ENCODE peak calls at places on chromosomes 7 and 10, in six cellular contexts. One of them, this sample, is unnamed.

GRCh38 chr7:138440460-138440859 is 19.6 kb upstream of the TRIM24 start:
- DNase-seq in K562: no peak
- DNase-seq in GM23338: no peak
- DNase-seq in spleen: no peak
- DNase-seq in stomach: no peak
- DNase-seq in sigmoid colon: no peak
- DNase-seq in this sample: no peak

GRCh38 chr7:927031-927671 is 27.3 kb downstream of the ADAP1 start:
- DNase-seq in K562: no peak
- DNase-seq in spleen: peak; percentile 70
- DNase-seq in stomach: peak; percentile 16
- DNase-seq in GM23338: no peak
- DNase-seq in sigmoid colon: peak; percentile 54
- DNase-seq in this sample: no peak

GRCh38 chr7:142606081-142606480 is 143.2 kb upstream of the PRSS1 start:
- DNase-seq in sigmoid colon: no peak
- DNase-seq in GM23338: no peak
- DNase-seq in K562: no peak
- DNase-seq in spleen: no peak
- DNase-seq in stomach: no peak
- DNase-seq in this sample: no peak

GRCh38 chr10:88440541-88440940 is 142.6 kb downstream of the RNLS start:
- DNase-seq in stomach: no peak
- DNase-seq in K562: no peak
- DNase-seq in sigmoid colon: no peak
- DNase-seq in GM23338: no peak
- DNase-seq in spleen: no peak
- DNase-seq in this sample: no peak

GRCh38 chr10:49761201-49761788 is 828 bp downstream of the OGDHL start:
- DNase-seq in GM23338: peak; percentile 57
- DNase-seq in spleen: no peak
- DNase-seq in sigmoid colon: no peak
- DNase-seq in K562: no peak
- DNase-seq in stomach: peak; percentile 16
- DNase-seq in this sample: no peak

GRCh38 chr10:132397671-132398565 is 918 bp downstream of the PWWP2B start:
- DNase-seq in stomach: peak; percentile 68
- DNase-seq in GM23338: peak; percentile 54
- DNase-seq in sigmoid colon: peak; percentile 81
- DNase-seq in K562: peak; percentile 55
- DNase-seq in spleen: peak; percentile 92
- DNase-seq in this sample: no peak

GRCh38 chr10:33137356-33138007 is 179.5 kb upstream of the ITGB1 start:
- DNase-seq in stomach: no peak
- DNase-seq in sigmoid colon: no peak
- DNase-seq in GM23338: no peak
- DNase-seq in spleen: no peak
- DNase-seq in K562: no peak
- DNase-seq in this sample: no peak

GRCh38 chr7:122136639-122137253 is 7.3 kb downstream of the AASS start:
- DNase-seq in K562: no peak
- DNase-seq in stomach: no peak
- DNase-seq in spleen: no peak
- DNase-seq in GM23338: no peak
- DNase-seq in sigmoid colon: no peak
- DNase-seq in this sample: no peak

GRCh38 chr10:78435484-78436222 is 402.0 kb downstream of the RPS24 start:
- DNase-seq in K562: no peak
- DNase-seq in stomach: no peak
- DNase-seq in GM23338: no peak
- DNase-seq in sigmoid colon: peak; percentile 30
- DNase-seq in spleen: no peak
- DNase-seq in this sample: no peak

GRCh38 chr7:111074071-111074771 is 16.7 kb upstream of the LRRN3 start:
- DNase-seq in GM23338: no peak
- DNase-seq in stomach: no peak
- DNase-seq in K562: peak; percentile 41
- DNase-seq in spleen: no peak
- DNase-seq in sigmoid colon: no peak
- DNase-seq in this sample: no peak

GRCh38 chr10:26962835-26963234 is 102.1 kb upstream of the ABI1 start:
- DNase-seq in K562: no peak
- DNase-seq in spleen: no peak
- DNase-seq in GM23338: no peak
- DNase-seq in sigmoid colon: no peak
- DNase-seq in stomach: no peak
- DNase-seq in this sample: no peak

DNA sequence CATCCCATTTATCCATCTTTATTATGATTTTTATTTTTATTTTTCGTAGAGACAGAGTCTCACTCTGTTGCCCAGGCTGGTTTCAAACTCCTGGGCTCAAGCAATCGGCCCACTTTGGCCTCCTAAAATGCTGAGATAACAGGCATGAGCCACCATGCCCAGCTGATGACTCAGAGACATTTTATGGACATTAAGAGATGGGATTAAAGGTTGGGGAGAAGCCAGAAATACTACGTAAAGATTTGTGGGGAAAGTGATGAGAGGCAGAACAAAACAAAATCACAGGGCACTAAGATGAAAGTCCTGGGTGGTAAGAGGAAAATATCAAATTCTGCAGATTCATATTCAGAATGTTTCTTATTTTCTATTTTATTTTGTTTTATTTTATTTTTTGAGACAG is 7.6 kb downstream of the WNT8B start:
- DNase-seq in GM23338: no peak
- DNase-seq in spleen: no peak
- DNase-seq in stomach: no peak
- DNase-seq in K562: no peak
- DNase-seq in sigmoid colon: no peak
- DNase-seq in this sample: no peak
- H3K4me3 ChIP-seq in GM23338: no peak overlapping the region
- H3K4me3 ChIP-seq in spleen: no peak overlapping the region
- H3K4me3 ChIP-seq in stomach: no peak overlapping the region
- H3K4me3 ChIP-seq in K562: no peak overlapping the region
- H3K4me3 ChIP-seq in sigmoid colon: no peak overlapping the region
- H3K4me3 ChIP-seq in this sample: no peak overlapping the region

DNA sequence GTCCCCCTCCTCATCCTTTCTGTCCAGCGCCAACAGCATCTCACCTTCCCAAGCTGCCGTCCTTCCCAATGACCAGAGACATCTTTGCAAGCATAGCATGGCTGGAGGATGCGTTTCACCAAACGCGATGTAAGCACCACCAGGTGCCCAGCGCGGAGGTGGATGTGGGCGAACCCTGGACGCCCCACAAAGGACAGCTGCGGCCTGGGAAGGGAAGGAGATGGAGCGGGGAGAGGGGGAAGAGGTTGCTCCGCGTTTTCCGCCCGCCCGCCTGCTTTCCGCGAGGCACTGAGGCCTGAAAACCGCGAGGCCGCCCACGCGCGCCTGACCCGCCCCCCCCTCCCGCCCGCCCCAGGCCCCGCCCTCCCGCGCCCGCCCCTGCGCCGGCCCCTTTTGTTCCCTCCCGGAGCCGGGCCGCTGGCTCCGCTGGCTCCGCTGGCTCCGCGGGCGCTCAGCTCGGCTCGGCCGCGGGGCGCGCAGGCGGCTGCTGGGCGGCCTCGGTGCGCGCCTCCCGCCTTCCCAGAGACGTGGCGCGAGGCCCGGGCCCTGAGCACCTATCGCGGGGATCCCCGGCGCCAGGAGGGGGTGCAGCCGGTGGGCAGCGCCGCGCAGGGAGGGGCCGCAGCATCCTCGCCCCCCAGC is at the start of gene CLIP2:
- DNase-seq in K562: peak; percentile 87
- DNase-seq in GM23338: peak; percentile 90
- DNase-seq in sigmoid colon: peak; percentile 88
- DNase-seq in spleen: peak; percentile 92
- DNase-seq in stomach: peak; percentile 84
- DNase-seq in this sample: no peak
- TF ChIP-seq POLR2AphosphoS5 in K562: no peak
- TF ChIP-seq POLR2AphosphoS5 in GM23338: peak; percentile 64
- TF ChIP-seq POLR2AphosphoS5 in sigmoid colon: no peak
- TF ChIP-seq POLR2AphosphoS5 in spleen: no peak
- TF ChIP-seq POLR2AphosphoS5 in stomach: peak; percentile 62
- TF ChIP-seq POLR2AphosphoS5 in this sample: peak; percentile 33

GRCh38 chr7:7183833-7184463 is 1.6 kb downstream of the C1GALT1 start:
- DNase-seq in spleen: no peak
- DNase-seq in GM23338: no peak
- DNase-seq in stomach: no peak
- DNase-seq in K562: no peak
- DNase-seq in sigmoid colon: no peak
- DNase-seq in this sample: no peak
- H3K4me3 ChIP-seq in spleen: peak overlapping the region; percentile 92
- H3K4me3 ChIP-seq in GM23338: peak overlapping the region; percentile 63
- H3K4me3 ChIP-seq in stomach: peak overlapping the region; percentile 91
- H3K4me3 ChIP-seq in K562: peak overlapping the region; percentile 87
- H3K4me3 ChIP-seq in sigmoid colon: peak overlapping the region; percentile 98
- H3K4me3 ChIP-seq in this sample: peak overlapping the region; percentile 83

DNA sequence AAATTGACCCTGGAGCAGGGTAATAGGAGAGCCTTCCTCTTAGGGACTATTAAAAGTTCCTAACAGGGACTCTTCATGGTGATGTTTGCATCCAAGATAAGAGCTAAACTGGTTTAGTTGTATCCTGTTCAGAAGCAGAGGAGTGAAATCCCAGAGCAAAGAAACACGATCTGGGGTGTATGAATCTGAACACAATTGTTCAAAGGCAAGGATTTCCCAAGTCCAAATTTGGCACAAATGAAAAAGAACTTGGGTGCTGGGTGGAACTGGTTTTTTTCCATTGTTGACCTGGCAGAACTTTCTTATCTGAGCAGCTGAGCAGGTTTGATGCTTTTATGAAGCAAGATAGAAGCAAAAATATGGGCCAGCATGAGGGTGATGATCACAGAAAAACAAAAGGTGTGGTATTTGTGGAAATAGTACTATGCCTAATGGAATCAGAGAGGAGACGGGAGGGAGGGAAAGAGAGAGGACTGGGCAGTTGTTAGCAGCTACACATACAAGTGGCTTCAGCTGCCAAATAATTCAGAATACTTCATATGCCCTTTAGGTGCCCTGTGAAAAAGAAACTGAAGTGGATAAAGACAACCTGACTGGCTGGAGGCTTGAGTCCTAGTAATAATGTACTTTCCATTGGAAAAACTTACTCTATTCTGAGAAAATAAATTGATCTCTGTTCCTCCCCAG is 6.1 kb downstream of the AGFG2 start:
- DNase-seq in sigmoid colon: no peak
- DNase-seq in K562: no peak
- DNase-seq in stomach: peak; percentile 35
- DNase-seq in spleen: no peak
- DNase-seq in GM23338: no peak
- DNase-seq in this sample: no peak
- TF ChIP-seq POLR2AphosphoS5 in sigmoid colon: no peak
- TF ChIP-seq POLR2AphosphoS5 in K562: no peak
- TF ChIP-seq POLR2AphosphoS5 in stomach: peak; percentile 23
- TF ChIP-seq POLR2AphosphoS5 in spleen: no peak
- TF ChIP-seq POLR2AphosphoS5 in GM23338: no peak
- TF ChIP-seq POLR2AphosphoS5 in this sample: no peak

GRCh38 chr10:80186364-80187012 is 18.8 kb downstream of the ANXA11 start:
- DNase-seq in GM23338: no peak
- DNase-seq in sigmoid colon: peak; percentile 77
- DNase-seq in stomach: peak; percentile 63
- DNase-seq in K562: no peak
- DNase-seq in spleen: no peak
- DNase-seq in this sample: no peak

GRCh38 chr10:80185522-80186299 is 19.6 kb downstream of the ANXA11 start:
- DNase-seq in spleen: no peak
- DNase-seq in sigmoid colon: no peak
- DNase-seq in GM23338: no peak
- DNase-seq in K562: no peak
- DNase-seq in stomach: no peak
- DNase-seq in this sample: no peak

GRCh38 chr10:80187060-80187459 is 18.3 kb downstream of the ANXA11 start:
- DNase-seq in sigmoid colon: peak; percentile 41
- DNase-seq in K562: no peak
- DNase-seq in spleen: no peak
- DNase-seq in stomach: no peak
- DNase-seq in GM23338: no peak
- DNase-seq in this sample: no peak

GRCh38 chr10:80188713-80189112 is 16.6 kb downstream of the ANXA11 start:
- DNase-seq in stomach: peak; percentile 24
- DNase-seq in GM23338: no peak
- DNase-seq in sigmoid colon: peak; percentile 41
- DNase-seq in spleen: peak; percentile 76
- DNase-seq in K562: no peak
- DNase-seq in this sample: no peak

DNA sequence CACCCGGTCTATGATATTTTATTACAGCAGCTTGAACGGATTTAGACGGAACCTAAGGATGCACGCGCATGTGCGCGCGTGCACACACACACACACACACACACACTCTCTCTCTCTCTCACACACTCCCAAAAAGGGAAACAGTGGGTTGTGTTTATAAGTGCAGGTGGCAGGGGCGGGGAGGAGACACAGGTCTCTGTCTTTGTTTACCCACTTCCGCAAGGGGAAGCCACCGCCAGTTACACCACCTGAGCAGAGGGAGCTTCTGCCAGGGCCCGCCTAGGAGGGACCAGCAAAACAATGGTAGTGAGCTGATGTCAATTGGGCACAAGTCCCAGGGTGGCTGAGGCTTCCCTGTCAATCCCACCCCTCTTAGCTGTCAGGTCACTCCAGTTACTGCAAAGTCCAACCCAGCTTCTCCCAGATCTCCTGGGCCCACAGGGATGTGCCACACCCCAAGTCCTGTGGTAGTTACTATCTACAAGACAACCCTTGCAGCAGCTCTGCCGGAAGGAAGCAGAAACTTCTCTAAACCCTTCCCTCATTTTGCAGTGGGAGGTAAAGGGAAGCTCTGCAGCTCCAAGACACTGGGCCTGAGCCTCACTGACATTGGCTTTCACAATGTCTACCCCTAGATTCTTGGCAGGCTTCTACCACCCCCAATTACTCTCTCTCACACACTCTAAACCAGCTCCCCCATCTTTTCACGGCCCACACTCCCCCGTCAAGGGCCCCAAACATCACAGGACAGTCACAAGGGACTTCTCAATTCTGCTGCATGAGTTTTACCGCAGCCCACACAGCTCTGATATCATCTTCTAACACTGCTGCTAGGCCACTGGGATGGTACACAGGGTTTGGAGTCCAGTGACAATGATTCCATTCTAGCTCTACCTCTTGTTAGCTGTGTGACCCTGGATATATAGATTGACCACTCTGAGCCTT is 17.6 kb downstream of the ANXA11 start:
- DNase-seq in sigmoid colon: peak; percentile 63
- DNase-seq in stomach: peak; percentile 62
- DNase-seq in K562: peak; percentile 81
- DNase-seq in GM23338: no peak
- DNase-seq in spleen: peak; percentile 95
- DNase-seq in this sample: no peak
- H3K4me3 ChIP-seq in sigmoid colon: no peak overlapping the region
- H3K4me3 ChIP-seq in stomach: no peak overlapping the region
- H3K4me3 ChIP-seq in K562: peak overlapping the region; percentile 4
- H3K4me3 ChIP-seq in GM23338: no peak overlapping the region
- H3K4me3 ChIP-seq in spleen: peak overlapping the region; percentile 59
- H3K4me3 ChIP-seq in this sample: no peak overlapping the region

GRCh38 chr10:104880655-104881222 is 239.6 kb downstream of the SORCS3 start:
- DNase-seq in spleen: no peak
- DNase-seq in K562: no peak
- DNase-seq in GM23338: no peak
- DNase-seq in stomach: no peak
- DNase-seq in sigmoid colon: no peak
- DNase-seq in this sample: no peak
- TF ChIP-seq POLR2AphosphoS5 in spleen: no peak
- TF ChIP-seq POLR2AphosphoS5 in K562: no peak
- TF ChIP-seq POLR2AphosphoS5 in GM23338: no peak
- TF ChIP-seq POLR2AphosphoS5 in stomach: no peak
- TF ChIP-seq POLR2AphosphoS5 in sigmoid colon: no peak
- TF ChIP-seq POLR2AphosphoS5 in this sample: no peak

GRCh38 chr10:5508161-5508604 is 8.8 kb upstream of the CALML5 start:
- DNase-seq in spleen: no peak
- DNase-seq in stomach: no peak
- DNase-seq in K562: no peak
- DNase-seq in GM23338: no peak
- DNase-seq in sigmoid colon: peak; percentile 47
- DNase-seq in this sample: no peak
- H3K4me3 ChIP-seq in spleen: no peak overlapping the region
- H3K4me3 ChIP-seq in stomach: no peak overlapping the region
- H3K4me3 ChIP-seq in K562: no peak overlapping the region
- H3K4me3 ChIP-seq in GM23338: no peak overlapping the region
- H3K4me3 ChIP-seq in sigmoid colon: no peak overlapping the region
- H3K4me3 ChIP-seq in this sample: no peak overlapping the region

This sample was measured in Panc1.